ENCODE peak calls at places on chromosomes 16 and 17, in four cellular contexts. I, R, D and Q are unnamed samples.

GRCh38 chr16:56625943-56626654 is 518 bp downstream of the MT1E start:
- DNase-seq in I (peak; percentile 50), R (peak; percentile 94), D (no peak), Q (peak; percentile 96)

GRCh38 chr17:17021194-17021863 is 20.9 kb upstream of the MPRIP start:
- DNase-seq in I (peak; percentile 85), R (no peak), D (no peak), Q (peak; percentile 97)

GRCh38 chr17:45656527-45657181 is 127.5 kb upstream of the CRHR1 start:
- DNase-seq in I (no peak), R (no peak), D (no peak), Q (no peak)

GRCh38 chr16:65546353-65546791 is 424.5 kb upstream of the CDH11 start:
- DNase-seq in I (peak; percentile 10), R (peak; percentile 45), D (no peak), Q (peak; percentile 71)

GRCh38 chr16:2773188-2773968 is 3.7 kb downstream of the ELOB start:
- DNase-seq in I (no peak), R (peak; percentile 14), D (no peak), Q (peak; percentile 85)

GRCh38 chr17:60065136-60065535 is 13.6 kb downstream of the HEATR6 start:
- DNase-seq in I (no peak), R (peak; percentile 42), D (no peak), Q (no peak)

GRCh38 chr17:76544123-76544915 is 4.5 kb downstream of the PRCD start:
- DNase-seq in I (peak; percentile 51), R (no peak), D (no peak), Q (peak; percentile 84)

GRCh38 chr17:2723997-2724782 is 12.6 kb upstream of the CLUH start:
- DNase-seq in I (peak; percentile 65), R (no peak), D (no peak), Q (peak; percentile 79)

GRCh38 chr16:67155305-67156145 is 4.2 kb downstream of the TRADD start:
- DNase-seq in I (peak; percentile 92), R (peak; percentile 72), D (peak; percentile 80), Q (peak; percentile 100)

GRCh38 chr17:49388290-49388640 is 26.2 kb upstream of the ZNF652 start:
- DNase-seq in I (no peak), R (no peak), D (peak; percentile 71), Q (no peak)

GRCh38 chr16:89581861-89582563 is 6.5 kb downstream of the CPNE7 start:
- DNase-seq in I (peak; percentile 40), R (peak; percentile 93), D (no peak), Q (peak; percentile 98)

GRCh38 chr17:47621293-47622178 is 28.2 kb upstream of the KPNB1 start:
- DNase-seq in I (peak; percentile 73), R (peak; percentile 80), D (no peak), Q (peak; percentile 77)

GRCh38 chr16:87806608-87807546 is 41.1 kb upstream of the KLHDC4 start:
- DNase-seq in I (peak; percentile 86), R (peak; percentile 90), D (peak; percentile 95), Q (peak; percentile 99)

GRCh38 chr17:62194401-62194800 is 129.3 kb upstream of the MED13 start:
- DNase-seq in I (no peak), R (no peak), D (no peak), Q (no peak)

GRCh38 chr17:59427425-59427921 is 96.0 kb downstream of the YPEL2 start:
- DNase-seq in I (no peak), R (peak; percentile 23), D (no peak), Q (peak; percentile 63)

GRCh38 chr16:8355714-8356113 is 234.6 kb downstream of the TMEM114 start:
- DNase-seq in I (peak; percentile 32), R (no peak), D (no peak), Q (no peak)

GRCh38 chr17:50095626-50096037 is 481 bp downstream of the PDK2 start:
- DNase-seq in I (peak; percentile 51), R (peak; percentile 28), D (peak; percentile 35), Q (peak; percentile 83)

GRCh38 chr17:62676952-62677596 is 49.6 kb downstream of the MRC2 start:
- DNase-seq in I (no peak), R (no peak), D (no peak), Q (peak; percentile 82)

GRCh38 chr16:51854401-51854951 is 692.5 kb downstream of the TOX3 start:
- DNase-seq in I (no peak), R (no peak), D (no peak), Q (no peak)

GRCh38 chr16:565420-566330 is 1.1 kb upstream of the NHLRC4 start:
- DNase-seq in I (peak; percentile 50), R (peak; percentile 9), D (no peak), Q (peak; percentile 94)

GRCh38 chr16:56744996-56745640 is 15.2 kb downstream of the NUP93 start:
- DNase-seq in I (peak; percentile 25), R (no peak), D (no peak), Q (no peak)

GRCh38 chr16:22638393-22639206 is 127.9 kb downstream of the NPIPB5 start:
- DNase-seq in I (no peak), R (peak; percentile 22), D (no peak), Q (peak; percentile 78)

GRCh38 chr17:3730881-3731429 is 7.3 kb downstream of the HASPIN start:
- DNase-seq in I (no peak), R (no peak), D (no peak), Q (peak; percentile 44)

GRCh38 chr17:3610523-3610922 is 1.3 kb upstream of the TRPV1 start:
- DNase-seq in I (no peak), R (no peak), D (no peak), Q (no peak)

GRCh38 chr16:69660166-69660565 is 66.2 kb downstream of the NQO1 start:
- DNase-seq in I (no peak), R (no peak), D (no peak), Q (no peak)

GRCh38 chr17:54153423-54153822 is 330.7 kb downstream of the KIF2B start:
- DNase-seq in I (no peak), R (no peak), D (no peak), Q (no peak)

GRCh38 chr16:28534542-28535373 is 4.0 kb downstream of the NUPR1 start:
- DNase-seq in I (no peak), R (peak; percentile 73), D (no peak), Q (no peak)

DNA sequence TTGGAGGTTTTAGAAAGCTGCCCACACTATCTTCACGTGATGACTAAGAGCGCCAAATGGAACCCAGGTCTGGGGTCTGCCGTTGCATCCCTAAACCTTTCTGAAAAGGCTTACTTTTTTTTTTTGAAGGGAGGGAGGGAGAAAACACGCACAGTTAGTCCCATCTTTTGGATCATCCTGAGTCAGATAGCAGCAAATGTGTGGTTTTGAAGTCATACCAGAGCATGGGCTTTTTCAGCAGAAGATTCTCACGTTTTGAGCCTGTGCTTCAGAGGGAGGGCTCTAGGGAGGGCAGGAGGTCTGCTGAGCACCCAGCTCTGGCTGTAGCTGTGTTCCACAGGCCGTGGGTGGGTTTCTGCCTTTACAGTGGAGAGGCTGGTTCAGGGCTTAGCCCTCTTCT is 194.7 kb downstream of the SNX29 start:
- DNase-seq in I (no peak), R (no peak), D (no peak), Q (peak; percentile 92)
- H3K4me2 ChIP-seq in I (peak overlapping the region; percentile 33), R (no peak overlapping the region), D (no peak overlapping the region), Q (peak overlapping the region; percentile 63)

DNA sequence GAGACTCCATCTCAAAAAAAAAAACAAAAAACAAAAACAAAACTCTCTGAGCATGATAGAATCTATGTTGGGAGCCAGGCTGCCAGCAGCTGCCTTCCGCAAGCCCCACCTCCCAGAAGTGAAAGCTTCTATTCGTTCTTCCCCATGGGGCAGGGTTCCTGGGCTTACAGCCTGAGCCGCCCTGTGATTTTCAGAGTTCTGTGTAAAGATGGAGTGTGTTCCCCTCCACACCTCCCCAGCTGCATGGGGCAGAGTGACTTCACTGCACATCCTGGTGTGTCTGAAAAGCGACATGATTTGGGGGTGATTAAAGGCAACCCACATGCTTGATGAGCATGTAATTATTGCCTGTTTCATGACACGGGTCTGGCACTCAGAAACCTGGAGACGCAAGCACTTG is 265.7 kb downstream of the ENGASE start:
- DNase-seq in I (no peak), R (no peak), D (peak; percentile 86), Q (no peak)
- H3K4me2 ChIP-seq in I (no peak overlapping the region), R (no peak overlapping the region), D (peak overlapping the region; percentile 87), Q (no peak overlapping the region)

GRCh38 chr16:84339316-84339715 is 29.0 kb upstream of the ATP2C2 start:
- DNase-seq in I (no peak), R (no peak), D (no peak), Q (no peak)

GRCh38 chr16:84341533-84342295 is 26.6 kb upstream of the ATP2C2 start:
- DNase-seq in I (no peak), R (no peak), D (no peak), Q (peak; percentile 73)

GRCh38 chr16:84339766-84340165 is 28.6 kb upstream of the ATP2C2 start:
- DNase-seq in I (no peak), R (no peak), D (no peak), Q (no peak)

GRCh38 chr16:84344781-84345180 is 23.6 kb upstream of the ATP2C2 start:
- DNase-seq in I (no peak), R (no peak), D (no peak), Q (no peak)

DNA sequence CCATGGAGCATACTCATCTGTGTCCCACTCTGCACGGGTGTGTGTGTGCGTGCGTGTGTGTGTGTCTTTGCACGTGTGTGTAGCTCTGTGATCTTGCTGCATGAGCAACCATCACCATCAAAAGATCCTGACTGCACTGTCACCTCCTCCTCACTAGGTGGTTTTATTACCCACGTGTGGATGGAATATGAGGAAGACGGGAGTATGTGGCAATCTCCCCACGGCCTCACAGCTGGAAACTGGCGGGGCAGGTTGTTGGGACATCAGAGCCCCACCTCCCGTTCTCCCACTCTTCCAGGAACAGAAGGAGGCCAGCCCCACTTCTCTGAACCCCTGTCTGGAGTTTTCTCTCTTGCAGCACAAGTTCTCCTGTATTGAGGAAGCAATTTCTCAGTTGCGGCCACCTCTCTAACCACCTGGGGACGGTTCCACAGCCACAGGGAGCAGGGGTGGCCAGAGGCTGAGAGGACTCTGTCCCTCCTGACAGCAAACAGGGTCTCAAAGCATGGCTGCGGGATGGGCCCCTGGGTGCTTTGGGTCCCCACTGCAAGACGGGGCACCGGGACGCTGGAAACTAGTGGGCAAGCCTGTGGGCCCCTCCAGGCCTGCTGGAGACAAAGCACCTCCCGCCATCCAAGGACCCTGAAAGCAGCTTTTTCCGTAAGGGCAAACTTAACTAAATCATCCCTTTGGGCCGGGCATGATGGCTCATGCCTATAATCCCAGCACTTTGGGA is 27.9 kb upstream of the ATP2C2 start:
- DNase-seq in I (peak; percentile 71), R (no peak), D (no peak), Q (peak; percentile 30)
- H3K4me2 ChIP-seq in I (no peak overlapping the region), R (no peak overlapping the region), D (no peak overlapping the region), Q (no peak overlapping the region)

GRCh38 chr17:72120878-72121163 is at the start of gene SOX9:
- DNase-seq in I (peak; percentile 93), R (peak; percentile 97), D (no peak), Q (peak; percentile 100)
- H3K4me2 ChIP-seq in I (peak within 1 kb of the TSS; percentile 88), R (peak within 1 kb of the TSS; percentile 96), D (no peak within 1 kb of the TSS), Q (peak within 1 kb of the TSS; percentile 98)

GRCh38 chr17:75535119-75535537 is 9.6 kb downstream of the LLGL2 start:
- DNase-seq in I (peak; percentile 53), R (no peak), D (peak; percentile 48), Q (no peak)

GRCh38 chr17:75536401-75536800 is 10.9 kb downstream of the LLGL2 start:
- DNase-seq in I (no peak), R (no peak), D (no peak), Q (no peak)

GRCh38 chr17:75535871-75536270 is 10.4 kb downstream of the LLGL2 start:
- DNase-seq in I (no peak), R (no peak), D (no peak), Q (no peak)

GRCh38 chr17:75530837-75531723 is 5.6 kb downstream of the LLGL2 start:
- DNase-seq in I (peak; percentile 65), R (no peak), D (no peak), Q (peak; percentile 82)

GRCh38 chr17:75531724-75532090 is 6.2 kb downstream of the LLGL2 start:
- DNase-seq in I (peak; percentile 66), R (no peak), D (no peak), Q (no peak)
- H3K4me2 ChIP-seq in I (peak overlapping the region; percentile 64), R (no peak overlapping the region), D (no peak overlapping the region), Q (no peak overlapping the region)